ENCODE peak calls at places on chromosome 7, in four cellular contexts. J, D, B and G are unnamed samples.

GRCh38 chr7:35792472-35793224 is 8.2 kb upstream of the SEPTIN7 start:
- DNase-seq in B (no peak), D (no peak), J (no peak), G (no peak)

GRCh38 chr7:55476071-55476803 is 96.1 kb downstream of the VOPP1 start:
- DNase-seq in B (no peak), D (no peak), J (no peak), G (peak; percentile 30)

GRCh38 chr7:30697716-30698460 is 15.6 kb upstream of the CRHR2 start:
- DNase-seq in D (peak; percentile 59), B (no peak), J (no peak), G (no peak)

GRCh38 chr7:5413449-5413786 is 10.2 kb downstream of the TNRC18 start:
- DNase-seq in D (no peak), B (no peak), J (no peak), G (no peak)

GRCh38 chr7:141785711-141786552 is 4.1 kb upstream of the TAS2R5 start:
- DNase-seq in B (peak; percentile 36), J (peak; percentile 41), D (no peak), G (peak; percentile 70)

GRCh38 chr7:135792334-135792733 is 43.7 kb upstream of the FAM180A start:
- DNase-seq in B (no peak), D (no peak), J (no peak), G (no peak)

GRCh38 chr7:46547044-46547443 is 626.0 kb upstream of the IGFBP3 start:
- DNase-seq in D (no peak), B (no peak), J (no peak), G (no peak)

GRCh38 chr7:108048422-108048821 is 45.5 kb upstream of the LAMB1 start:
- DNase-seq in D (no peak), B (no peak), J (no peak), G (no peak)

GRCh38 chr7:154308928-154309327 is 256.7 kb downstream of the DPP6 start:
- DNase-seq in B (no peak), D (no peak), J (no peak), G (no peak)

GRCh38 chr7:116673504-116673865 is 1.5 kb downstream of the MET start:
- DNase-seq in D (no peak), B (no peak), J (no peak), G (no peak)

GRCh38 chr7:50953820-50954219 is 171.1 kb upstream of the GRB10 start:
- DNase-seq in J (no peak), D (no peak), B (no peak), G (peak; percentile 47)

GRCh38 chr7:80611779-80612178 is 26.7 kb upstream of the CD36 start:
- DNase-seq in J (no peak), B (peak; percentile 21), D (no peak), G (peak; percentile 65)

GRCh38 chr7:5610500-5611186 is 170.8 kb downstream of the RNF216 start:
- DNase-seq in J (no peak), B (no peak), D (no peak), G (no peak)

GRCh38 chr7:13017881-13018280 is 330.4 kb downstream of the ARL4A start:
- DNase-seq in J (no peak), D (no peak), B (peak; percentile 36), G (no peak)

GRCh38 chr7:121410829-121411596 is 14.9 kb upstream of the FAM3C start:
- DNase-seq in D (no peak), J (no peak), B (no peak), G (no peak)

GRCh38 chr7:17902599-17902998 is 37.7 kb downstream of the SNX13 start:
- DNase-seq in D (no peak), J (no peak), B (no peak), G (no peak)

GRCh38 chr7:29288534-29289091 is 94.0 kb downstream of the CHN2 start:
- DNase-seq in J (no peak), B (no peak), D (no peak), G (no peak)

GRCh38 chr7:120695848-120696247 is 162.1 kb downstream of the TSPAN12 start:
- DNase-seq in D (no peak), J (no peak), B (no peak), G (no peak)

DNA sequence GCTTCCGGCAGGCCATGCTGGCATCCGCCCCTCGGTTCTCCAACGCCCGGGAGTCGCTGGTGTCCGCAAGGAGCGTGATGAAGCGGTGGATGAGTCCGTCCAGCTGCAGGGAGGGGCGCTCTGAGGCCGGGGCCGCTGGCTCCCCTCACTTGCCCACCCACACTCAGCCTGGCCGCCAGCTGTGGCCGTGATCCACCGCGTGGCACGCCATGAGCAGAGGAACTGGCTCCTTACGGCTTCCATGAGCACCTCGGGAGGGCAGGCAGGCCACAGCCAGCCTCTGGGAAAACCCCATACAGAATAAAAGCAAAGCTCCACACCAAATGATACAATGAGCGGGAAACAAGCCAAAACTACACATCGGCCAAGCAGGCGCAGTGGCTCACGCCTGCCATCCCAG is 15.5 kb upstream of the MICALL2 start:
- DNase-seq in B (no peak), D (no peak), J (no peak), G (no peak)
- H3K36me3 ChIP-seq in B (peaks cover 2% of the 10 kb centered on the region), D (no peaks in the 10 kb centered on the region), J (no peaks in the 10 kb centered on the region), G (peaks cover 21% of the 10 kb centered on the region)

DNA sequence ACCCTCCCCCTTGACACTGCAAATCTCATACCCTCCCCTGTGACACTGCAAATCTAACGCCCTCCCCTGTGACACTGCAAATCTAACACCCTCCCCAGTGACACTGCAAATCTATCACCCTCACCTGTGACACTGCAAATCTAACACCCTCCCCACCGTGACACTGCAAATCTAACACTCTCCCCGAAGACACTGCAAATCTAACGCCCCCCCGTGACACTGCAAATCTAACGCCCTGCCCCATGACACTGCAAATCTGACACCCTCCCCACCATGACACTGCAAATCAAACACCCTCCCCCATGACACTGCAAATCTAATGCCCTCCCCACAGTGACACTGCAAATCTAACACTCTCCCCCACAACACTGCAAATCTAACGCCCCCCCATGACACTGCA is 603.7 kb downstream of the DNAJB6 start:
- DNase-seq in B (no peak), D (no peak), J (no peak), G (no peak)
- H3K9me3 ChIP-seq in B (no peaks in the 10 kb centered on the region), D (no peaks in the 10 kb centered on the region), J (no peaks in the 10 kb centered on the region), G (no peaks in the 10 kb centered on the region)

DNA sequence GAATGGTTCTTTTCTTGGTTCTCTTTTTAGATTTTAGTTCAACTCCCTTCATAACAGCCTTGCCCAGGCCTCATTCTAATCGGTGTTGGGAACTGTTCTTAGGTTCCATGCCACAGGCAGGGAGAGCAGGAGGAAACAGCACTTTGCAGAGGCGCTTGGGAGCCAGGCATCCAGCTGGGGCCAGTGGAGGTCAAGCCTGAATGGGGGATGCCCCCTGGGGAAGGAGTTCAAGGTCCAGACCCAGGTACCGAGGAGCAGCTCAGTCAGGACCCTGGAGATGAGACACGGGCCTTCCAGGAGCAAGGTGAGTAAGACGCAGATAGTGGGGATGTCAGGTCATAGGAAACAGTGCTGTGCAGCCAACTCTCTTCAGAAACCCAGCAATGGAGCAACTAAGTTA is 4.5 kb downstream of the ZSCAN25 start:
- DNase-seq in D (no peak), J (no peak), B (no peak), G (no peak)
- H3K36me3 ChIP-seq in D (peaks cover 4% of the 10 kb centered on the region), J (peaks cover 51% of the 10 kb centered on the region), B (peaks cover 49% of the 10 kb centered on the region), G (peaks cover 64% of the 10 kb centered on the region)

DNA sequence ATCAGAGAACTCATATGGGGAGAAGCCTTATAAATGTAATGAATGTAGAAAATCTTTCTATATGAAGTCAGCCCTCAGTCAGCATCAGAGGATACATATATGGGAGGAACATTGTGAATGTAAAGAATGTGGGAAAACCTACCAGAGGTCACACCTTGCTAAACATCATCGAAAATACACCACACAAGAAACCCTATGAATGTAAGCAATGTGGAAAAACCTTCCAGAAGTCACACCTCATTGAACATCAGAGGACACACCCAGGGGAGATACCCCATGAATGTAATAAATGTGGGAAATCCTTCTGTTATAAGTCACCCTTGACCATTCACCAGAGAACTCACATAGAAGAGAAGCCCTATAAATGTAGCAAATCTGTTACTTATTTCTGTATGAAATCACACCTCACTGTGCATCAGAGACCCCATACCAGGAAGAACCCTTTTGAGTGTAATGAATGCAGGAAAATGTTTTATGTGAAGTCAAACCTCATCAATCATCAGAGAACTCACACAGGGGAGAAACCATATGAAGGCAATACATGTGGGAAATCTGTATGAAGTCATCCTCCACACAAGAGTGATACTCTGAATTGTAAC is 30.8 kb downstream of the ZNF12 start:
- DNase-seq in J (no peak), D (no peak), B (no peak), G (no peak)
- H3K9me3 ChIP-seq in J (no peaks in the 10 kb centered on the region), D (peaks cover 12% of the 10 kb centered on the region), B (peaks cover 37% of the 10 kb centered on the region), G (no peaks in the 10 kb centered on the region)